ENCODE peak calls at places on chromosomes 3 and 15, in four cellular contexts. D, R, W and B are unnamed samples.

GRCh38 chr3:22887664-22888291 is 315.3 kb upstream of the UBE2E2 start:
- DNase-seq in D (peak; percentile 4), R (no peak), W (no peak), B (peak; percentile 1)

GRCh38 chr3:16147226-16147625 is 27.3 kb upstream of the GALNT15 start:
- DNase-seq in D (no peak), R (no peak), W (no peak), B (no peak)

GRCh38 chr3:105956311-105956710 is 87.5 kb upstream of the CBLB start:
- DNase-seq in D (no peak), R (no peak), W (no peak), B (no peak)

GRCh38 chr3:188431553-188431952 is 277.6 kb downstream of the LPP start:
- DNase-seq in D (no peak), R (no peak), W (no peak), B (no peak)

GRCh38 chr15:63287109-63287508 is 9.7 kb downstream of the APH1B start:
- DNase-seq in D (no peak), R (no peak), W (no peak), B (no peak)

GRCh38 chr15:27479232-27480140 is 508.5 kb downstream of the GABRG3 start:
- DNase-seq in D (no peak), R (no peak), W (no peak), B (no peak)

GRCh38 chr3:101632586-101632985 is 44.3 kb downstream of the ZBTB11 start:
- DNase-seq in D (no peak), R (no peak), W (no peak), B (no peak)

GRCh38 chr15:75230524-75231371 is 27.4 kb upstream of the GOLGA6C start:
- DNase-seq in D (no peak), R (no peak), W (no peak), B (no peak)

GRCh38 chr3:177482048-177482741 is 284.9 kb upstream of the TBL1XR1 start:
- DNase-seq in D (no peak), R (no peak), W (no peak), B (no peak)

GRCh38 chr3:53822331-53822741 is 23.9 kb downstream of the CHDH start:
- DNase-seq in D (no peak), R (no peak), W (no peak), B (no peak)

GRCh38 chr3:69294014-69294771 is 91.7 kb downstream of the FRMD4B start:
- DNase-seq in D (no peak), R (no peak), W (no peak), B (no peak)

GRCh38 chr3:14516738-14517345 is 23.3 kb downstream of the GRIP2 start:
- DNase-seq in D (no peak), R (no peak), W (no peak), B (no peak)

GRCh38 chr3:157248590-157249425 is 88.9 kb upstream of the CCNL1 start:
- DNase-seq in D (peak; percentile 71), R (peak; percentile 10), W (no peak), B (peak; percentile 33)

GRCh38 chr15:90294601-90295269 is 29.3 kb downstream of the NGRN start:
- DNase-seq in D (no peak), R (no peak), W (no peak), B (no peak)

GRCh38 chr15:66789029-66790025 is 87.3 kb downstream of the SMAD6 start:
- DNase-seq in D (no peak), R (peak; percentile 30), W (peak; percentile 63), B (no peak)

GRCh38 chr3:1195922-1196321 is 103.1 kb downstream of the CNTN6 start:
- DNase-seq in D (no peak), R (no peak), W (no peak), B (no peak)

GRCh38 chr3:32109256-32109655 is 2.8 kb downstream of the GPD1L start:
- DNase-seq in D (no peak), R (no peak), W (no peak), B (no peak)

GRCh38 chr3:24583004-24583403 is 88.4 kb upstream of the THRB start:
- DNase-seq in D (no peak), R (peak; percentile 30), W (no peak), B (no peak)

GRCh38 chr3:128488995-128489859 is 3.8 kb downstream of the GATA2 start:
- DNase-seq in D (peak; percentile 35), R (peak; percentile 65), W (peak; percentile 56), B (no peak)

GRCh38 chr3:4589475-4590111 is 96.4 kb downstream of the ITPR1 start:
- DNase-seq in D (no peak), R (no peak), W (no peak), B (no peak)

GRCh38 chr3:52787672-52788625 is 6.6 kb upstream of the ITIH3 start:
- DNase-seq in D (no peak), R (peak; percentile 23), W (no peak), B (no peak)

GRCh38 chr3:21825684-21826083 is 74.7 kb upstream of the ZNF385D start:
- DNase-seq in D (no peak), R (no peak), W (no peak), B (no peak)

GRCh38 chr15:99090011-99090699 is 14.7 kb upstream of the SYNM start:
- DNase-seq in D (no peak), R (no peak), W (no peak), B (no peak)

GRCh38 chr3:11600501-11601282 is 43.0 kb downstream of the VGLL4 start:
- DNase-seq in D (peak; percentile 61), R (peak; percentile 84), W (no peak), B (peak; percentile 96)

GRCh38 chr15:47750030-47750739 is 32.9 kb downstream of the SEMA6D start:
- DNase-seq in D (no peak), R (no peak), W (no peak), B (no peak)

GRCh38 chr3:125072310-125072709 is 16.5 kb upstream of the HEG1 start:
- DNase-seq in D (no peak), R (no peak), W (no peak), B (no peak)

GRCh38 chr3:119295816-119296484 is 1.8 kb downstream of the ARHGAP31 start:
- DNase-seq in D (no peak), R (no peak), W (no peak), B (no peak)

GRCh38 chr3:159821737-159822136 is 166.9 kb upstream of the IL12A start:
- DNase-seq in D (no peak), R (no peak), W (no peak), B (no peak)

GRCh38 chr3:123633530-123633929 is 48.7 kb upstream of the HACD2 start:
- DNase-seq in D (no peak), R (peak; percentile 37), W (no peak), B (no peak)

GRCh38 chr15:70437089-70437488 is 326.3 kb downstream of the UACA start:
- DNase-seq in D (no peak), R (peak; percentile 58), W (no peak), B (no peak)
- H3K27me3 ChIP-seq in D (peaks cover 4% of the 10 kb centered on the region), R (no peaks in the 10 kb centered on the region), W (no peaks in the 10 kb centered on the region), B (no peaks in the 10 kb centered on the region)

GRCh38 chr15:83064859-83065258 is 2.2 kb downstream of the BTBD1 start:
- DNase-seq in D (no peak), R (no peak), W (no peak), B (no peak)

GRCh38 chr15:83063555-83063954 is 3.5 kb downstream of the BTBD1 start:
- DNase-seq in D (no peak), R (no peak), W (no peak), B (no peak)

GRCh38 chr15:83066761-83067637 is at the start of gene BTBD1:
- DNase-seq in D (peak; percentile 87), R (peak; percentile 84), W (peak; percentile 95), B (peak; percentile 72)

GRCh38 chr15:83066034-83066760 is 855 bp downstream of the BTBD1 start:
- DNase-seq in D (no peak), R (no peak), W (peak; percentile 58), B (no peak)

DNA sequence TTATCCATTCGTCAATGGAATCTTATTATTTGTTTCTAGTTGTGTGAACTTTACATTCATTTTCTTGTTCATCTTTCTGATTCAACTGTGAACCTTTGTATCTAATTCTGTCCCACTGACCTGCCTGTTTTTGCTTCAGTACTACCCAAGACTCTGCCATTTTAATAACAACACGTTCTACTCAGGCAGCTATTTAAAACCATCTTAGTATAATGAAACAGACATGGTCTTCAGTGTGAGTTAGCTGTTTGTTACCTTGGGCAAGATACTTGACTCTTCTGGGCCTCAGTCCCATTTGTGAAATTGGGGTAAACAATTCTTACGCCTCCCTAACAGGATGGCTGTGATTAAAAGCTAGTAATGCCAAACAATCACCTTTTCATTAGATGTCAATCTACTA is 1.6 kb downstream of the BTBD1 start:
- DNase-seq in D (no peak), R (no peak), W (no peak), B (no peak)
- TF ChIP-seq TCF7L2 in D (no peak), R (no peak), W (no peak), B (no peak)

GRCh38 chr3:58038675-58039302 is 30.6 kb downstream of the FLNB start:
- DNase-seq in D (no peak), R (no peak), W (no peak), B (no peak)
- H3K4me1 ChIP-seq in D (peaks cover 47% of the 10 kb centered on the region), R (peaks cover 98% of the 10 kb centered on the region), W (peaks cover 17% of the 10 kb centered on the region), B (peaks cover 92% of the 10 kb centered on the region)

GRCh38 chr3:10345911-10346310 is 25.0 kb upstream of the SEC13 start:
- DNase-seq in D (no peak), R (no peak), W (no peak), B (no peak)

GRCh38 chr3:10343526-10343925 is 22.6 kb upstream of the SEC13 start:
- DNase-seq in D (no peak), R (no peak), W (no peak), B (no peak)

GRCh38 chr3:10344944-10345575 is 24.1 kb upstream of the SEC13 start:
- DNase-seq in D (no peak), R (no peak), W (no peak), B (no peak)

GRCh38 chr3:10342781-10343180 is 21.9 kb upstream of the SEC13 start:
- DNase-seq in D (no peak), R (no peak), W (no peak), B (no peak)

GRCh38 chr3:10344147-10344943 is 23.4 kb upstream of the SEC13 start:
- DNase-seq in D (no peak), R (no peak), W (peak; percentile 81), B (no peak)
- H3K27me3 ChIP-seq in D (no peaks in the 10 kb centered on the region), R (peaks cover 4% of the 10 kb centered on the region), W (peaks cover 83% of the 10 kb centered on the region), B (no peaks in the 10 kb centered on the region)

GRCh38 chr3:98331329-98331728 is 22.3 kb upstream of the OR5K4 start:
- DNase-seq in D (no peak), R (no peak), W (no peak), B (no peak)

GRCh38 chr3:98328933-98329332 is 24.7 kb upstream of the OR5K4 start:
- DNase-seq in D (no peak), R (no peak), W (no peak), B (no peak)

GRCh38 chr3:98326945-98327344 is 26.7 kb upstream of the OR5K4 start:
- DNase-seq in D (no peak), R (no peak), W (no peak), B (no peak)

GRCh38 chr3:98326494-98326893 is 27.2 kb upstream of the OR5K4 start:
- DNase-seq in D (no peak), R (no peak), W (no peak), B (no peak)

DNA sequence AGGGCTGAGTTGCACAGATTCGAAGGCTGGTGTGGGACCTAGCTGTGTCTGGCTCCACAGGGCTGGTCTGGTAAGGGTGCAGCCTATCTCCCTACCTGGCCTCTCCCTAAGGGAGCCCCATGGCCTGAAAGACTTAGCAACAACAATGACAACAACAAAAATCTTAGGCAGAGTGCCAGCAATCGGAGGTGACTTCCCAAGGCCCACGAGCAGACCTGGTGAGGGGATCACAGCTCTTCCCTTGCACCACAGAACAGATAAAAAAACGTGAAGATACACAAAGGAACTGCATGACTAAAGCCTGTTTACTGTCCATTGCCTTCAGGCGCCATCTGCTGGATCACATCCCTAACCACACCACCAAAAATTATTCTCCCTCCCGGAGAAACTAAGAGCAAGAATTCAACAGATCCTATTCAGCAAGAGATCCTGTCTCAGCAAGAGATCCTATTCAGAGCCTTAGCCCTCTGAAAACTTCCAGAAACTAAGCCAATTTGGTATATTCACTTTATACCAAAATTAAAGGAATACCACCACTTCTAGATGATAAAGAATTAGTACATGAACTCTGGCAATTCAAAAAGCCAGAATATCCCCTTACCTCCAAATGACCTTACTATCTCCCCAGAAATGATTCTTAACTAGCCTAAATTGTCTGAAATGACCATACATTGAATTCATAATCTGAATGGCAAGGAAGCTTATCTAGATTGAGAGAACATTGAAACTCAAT is 24.1 kb upstream of the OR5K4 start:
- DNase-seq in D (peak; percentile 33), R (peak; percentile 40), W (peak; percentile 10), B (peak; percentile 54)
- TF ChIP-seq TCF7L2 in D (no peak), R (no peak), W (no peak), B (no peak)